ENCODE peak calls at places on chromosome 5, in seven cellular contexts. One of them, this sample, is unnamed.
A peak's percentile ranks its signal among the peaks of the same experiment; 100 is the strongest.

GRCh38 chr5:82991678-82992323 is 85.4 kb downstream of the TMEM167A start:
- DNase-seq in astrocyte: peak; percentile 49
- DNase-seq in colonic mucosa: no peak
- DNase-seq in nephron progenitor cell: no peak
- DNase-seq in activated naive CD8-positive, alpha-beta T cell treated with anti-CD3 and anti-CD28 coated beads, Interleukin-2, amount 10 ng/mL, durations not matched to agents 7 days and 5 days: no peak
- DNase-seq in germinal center: no peak
- DNase-seq in T47D: no peak
- DNase-seq in this sample: no peak

GRCh38 chr5:124289641-124290201 is 456.7 kb downstream of the ZNF608 start:
- DNase-seq in astrocyte: no peak
- DNase-seq in colonic mucosa: peak; percentile 22
- DNase-seq in nephron progenitor cell: peak; percentile 12
- DNase-seq in activated naive CD8-positive, alpha-beta T cell treated with anti-CD3 and anti-CD28 coated beads, Interleukin-2, amount 10 ng/mL, durations not matched to agents 7 days and 5 days: no peak
- DNase-seq in germinal center: no peak
- DNase-seq in T47D: no peak
- DNase-seq in this sample: peak; percentile 7

GRCh38 chr5:37926732-37927131 is 86.9 kb upstream of the GDNF start:
- DNase-seq in astrocyte: no peak
- DNase-seq in colonic mucosa: no peak
- DNase-seq in nephron progenitor cell: no peak
- DNase-seq in activated naive CD8-positive, alpha-beta T cell treated with anti-CD3 and anti-CD28 coated beads, Interleukin-2, amount 10 ng/mL, durations not matched to agents 7 days and 5 days: no peak
- DNase-seq in germinal center: no peak
- DNase-seq in T47D: peak; percentile 6
- DNase-seq in this sample: no peak

GRCh38 chr5:125134216-125135081 is 388.0 kb upstream of the ZNF608 start:
- DNase-seq in astrocyte: peak; percentile 91
- DNase-seq in colonic mucosa: no peak
- DNase-seq in nephron progenitor cell: no peak
- DNase-seq in activated naive CD8-positive, alpha-beta T cell treated with anti-CD3 and anti-CD28 coated beads, Interleukin-2, amount 10 ng/mL, durations not matched to agents 7 days and 5 days: no peak
- DNase-seq in germinal center: no peak
- DNase-seq in T47D: no peak
- DNase-seq in this sample: no peak

GRCh38 chr5:116573279-116573616 is 1.4 kb downstream of the SEMA6A start:
- DNase-seq in astrocyte: no peak
- DNase-seq in colonic mucosa: peak; percentile 55
- DNase-seq in nephron progenitor cell: peak; percentile 62
- DNase-seq in activated naive CD8-positive, alpha-beta T cell treated with anti-CD3 and anti-CD28 coated beads, Interleukin-2, amount 10 ng/mL, durations not matched to agents 7 days and 5 days: no peak
- DNase-seq in germinal center: peak; percentile 8
- DNase-seq in T47D: peak; percentile 50
- DNase-seq in this sample: no peak

GRCh38 chr5:127650649-127651048 is 1.8 kb downstream of the CTXN3 start:
- DNase-seq in astrocyte: peak; percentile 80
- DNase-seq in colonic mucosa: no peak
- DNase-seq in nephron progenitor cell: no peak
- DNase-seq in activated naive CD8-positive, alpha-beta T cell treated with anti-CD3 and anti-CD28 coated beads, Interleukin-2, amount 10 ng/mL, durations not matched to agents 7 days and 5 days: no peak
- DNase-seq in germinal center: no peak
- DNase-seq in T47D: no peak
- DNase-seq in this sample: no peak

GRCh38 chr5:10585120-10585915 is 21.4 kb downstream of the ANKRD33B start:
- DNase-seq in astrocyte: no peak
- DNase-seq in colonic mucosa: no peak
- DNase-seq in nephron progenitor cell: no peak
- DNase-seq in activated naive CD8-positive, alpha-beta T cell treated with anti-CD3 and anti-CD28 coated beads, Interleukin-2, amount 10 ng/mL, durations not matched to agents 7 days and 5 days: no peak
- DNase-seq in germinal center: no peak
- DNase-seq in T47D: no peak
- DNase-seq in this sample: no peak

GRCh38 chr5:106797996-106798395 is 872.7 kb downstream of the EFNA5 start:
- DNase-seq in astrocyte: no peak
- DNase-seq in colonic mucosa: no peak
- DNase-seq in nephron progenitor cell: no peak
- DNase-seq in activated naive CD8-positive, alpha-beta T cell treated with anti-CD3 and anti-CD28 coated beads, Interleukin-2, amount 10 ng/mL, durations not matched to agents 7 days and 5 days: no peak
- DNase-seq in germinal center: no peak
- DNase-seq in T47D: no peak
- DNase-seq in this sample: no peak

GRCh38 chr5:143826909-143827514 is 15.1 kb downstream of the HMHB1 start:
- DNase-seq in astrocyte: peak; percentile 6
- DNase-seq in colonic mucosa: no peak
- DNase-seq in nephron progenitor cell: no peak
- DNase-seq in activated naive CD8-positive, alpha-beta T cell treated with anti-CD3 and anti-CD28 coated beads, Interleukin-2, amount 10 ng/mL, durations not matched to agents 7 days and 5 days: no peak
- DNase-seq in germinal center: no peak
- DNase-seq in T47D: no peak
- DNase-seq in this sample: no peak

GRCh38 chr5:136073714-136074113 is 44.9 kb downstream of the TGFBI start:
- DNase-seq in astrocyte: no peak
- DNase-seq in colonic mucosa: no peak
- DNase-seq in nephron progenitor cell: no peak
- DNase-seq in activated naive CD8-positive, alpha-beta T cell treated with anti-CD3 and anti-CD28 coated beads, Interleukin-2, amount 10 ng/mL, durations not matched to agents 7 days and 5 days: no peak
- DNase-seq in germinal center: peak; percentile 48
- DNase-seq in T47D: no peak
- DNase-seq in this sample: peak; percentile 61

GRCh38 chr5:94830520-94830919 is 212.1 kb downstream of the SLF1 start:
- DNase-seq in astrocyte: no peak
- DNase-seq in colonic mucosa: no peak
- DNase-seq in nephron progenitor cell: no peak
- DNase-seq in activated naive CD8-positive, alpha-beta T cell treated with anti-CD3 and anti-CD28 coated beads, Interleukin-2, amount 10 ng/mL, durations not matched to agents 7 days and 5 days: no peak
- DNase-seq in germinal center: peak; percentile 5
- DNase-seq in T47D: peak; percentile 6
- DNase-seq in this sample: peak; percentile 37

GRCh38 chr5:141870871-141871270 is 7.3 kb downstream of the PCDH1 start:
- DNase-seq in astrocyte: no peak
- DNase-seq in colonic mucosa: peak; percentile 73
- DNase-seq in nephron progenitor cell: no peak
- DNase-seq in activated naive CD8-positive, alpha-beta T cell treated with anti-CD3 and anti-CD28 coated beads, Interleukin-2, amount 10 ng/mL, durations not matched to agents 7 days and 5 days: peak; percentile 3
- DNase-seq in germinal center: no peak
- DNase-seq in T47D: no peak
- DNase-seq in this sample: no peak

GRCh38 chr5:79962580-79963222 is 28.4 kb downstream of the MTX3 start:
- DNase-seq in astrocyte: peak; percentile 32
- DNase-seq in colonic mucosa: no peak
- DNase-seq in nephron progenitor cell: peak; percentile 6
- DNase-seq in activated naive CD8-positive, alpha-beta T cell treated with anti-CD3 and anti-CD28 coated beads, Interleukin-2, amount 10 ng/mL, durations not matched to agents 7 days and 5 days: no peak
- DNase-seq in germinal center: no peak
- DNase-seq in T47D: no peak
- DNase-seq in this sample: no peak

GRCh38 chr5:124868661-124869060 is 122.2 kb upstream of the ZNF608 start:
- DNase-seq in astrocyte: peak; percentile 38
- DNase-seq in colonic mucosa: no peak
- DNase-seq in nephron progenitor cell: no peak
- DNase-seq in activated naive CD8-positive, alpha-beta T cell treated with anti-CD3 and anti-CD28 coated beads, Interleukin-2, amount 10 ng/mL, durations not matched to agents 7 days and 5 days: no peak
- DNase-seq in germinal center: no peak
- DNase-seq in T47D: no peak
- DNase-seq in this sample: no peak

GRCh38 chr5:74303575-74303974 is 337.0 kb downstream of the ENC1 start:
- DNase-seq in astrocyte: no peak
- DNase-seq in colonic mucosa: no peak
- DNase-seq in nephron progenitor cell: no peak
- DNase-seq in activated naive CD8-positive, alpha-beta T cell treated with anti-CD3 and anti-CD28 coated beads, Interleukin-2, amount 10 ng/mL, durations not matched to agents 7 days and 5 days: no peak
- DNase-seq in germinal center: no peak
- DNase-seq in T47D: no peak
- DNase-seq in this sample: no peak

GRCh38 chr5:175052351-175052750 is 328.0 kb downstream of the MSX2 start:
- DNase-seq in astrocyte: no peak
- DNase-seq in colonic mucosa: no peak
- DNase-seq in nephron progenitor cell: no peak
- DNase-seq in activated naive CD8-positive, alpha-beta T cell treated with anti-CD3 and anti-CD28 coated beads, Interleukin-2, amount 10 ng/mL, durations not matched to agents 7 days and 5 days: no peak
- DNase-seq in germinal center: no peak
- DNase-seq in T47D: no peak
- DNase-seq in this sample: no peak

GRCh38 chr5:167982-168660 is 23.2 kb upstream of the LRRC14B start:
- DNase-seq in astrocyte: peak; percentile 98
- DNase-seq in colonic mucosa: no peak
- DNase-seq in nephron progenitor cell: no peak
- DNase-seq in activated naive CD8-positive, alpha-beta T cell treated with anti-CD3 and anti-CD28 coated beads, Interleukin-2, amount 10 ng/mL, durations not matched to agents 7 days and 5 days: no peak
- DNase-seq in germinal center: no peak
- DNase-seq in T47D: no peak
- DNase-seq in this sample: no peak

GRCh38 chr5:35285011-35285410 is 54.7 kb upstream of the PRLR start:
- DNase-seq in astrocyte: no peak
- DNase-seq in colonic mucosa: no peak
- DNase-seq in nephron progenitor cell: no peak
- DNase-seq in activated naive CD8-positive, alpha-beta T cell treated with anti-CD3 and anti-CD28 coated beads, Interleukin-2, amount 10 ng/mL, durations not matched to agents 7 days and 5 days: no peak
- DNase-seq in germinal center: no peak
- DNase-seq in T47D: peak; percentile 84
- DNase-seq in this sample: no peak

GRCh38 chr5:10133830-10134229 is 115.9 kb downstream of the ATPSCKMT start:
- DNase-seq in astrocyte: no peak
- DNase-seq in colonic mucosa: no peak
- DNase-seq in nephron progenitor cell: no peak
- DNase-seq in activated naive CD8-positive, alpha-beta T cell treated with anti-CD3 and anti-CD28 coated beads, Interleukin-2, amount 10 ng/mL, durations not matched to agents 7 days and 5 days: no peak
- DNase-seq in germinal center: no peak
- DNase-seq in T47D: peak; percentile 49
- DNase-seq in this sample: no peak

GRCh38 chr5:54821445-54822330 is 163.7 kb downstream of the ESM1 start:
- DNase-seq in astrocyte: no peak
- DNase-seq in colonic mucosa: no peak
- DNase-seq in nephron progenitor cell: no peak
- DNase-seq in activated naive CD8-positive, alpha-beta T cell treated with anti-CD3 and anti-CD28 coated beads, Interleukin-2, amount 10 ng/mL, durations not matched to agents 7 days and 5 days: no peak
- DNase-seq in germinal center: no peak
- DNase-seq in T47D: peak; percentile 90
- DNase-seq in this sample: no peak

GRCh38 chr5:146009020-146009419 is 72.6 kb downstream of the SH3RF2 start:
- DNase-seq in astrocyte: peak; percentile 68
- DNase-seq in colonic mucosa: no peak
- DNase-seq in nephron progenitor cell: no peak
- DNase-seq in activated naive CD8-positive, alpha-beta T cell treated with anti-CD3 and anti-CD28 coated beads, Interleukin-2, amount 10 ng/mL, durations not matched to agents 7 days and 5 days: no peak
- DNase-seq in germinal center: no peak
- DNase-seq in T47D: peak; percentile 63
- DNase-seq in this sample: no peak